ENCODE peak calls at places on chromosomes 13 and 19, in five cellular contexts. L is T-cell; K is AG09309; G is keratinocyte; E is stimulated activated CD8-positive, alpha-beta memory T cell treated with anti-CD3 and anti-CD28 coated beads, Interleukin-4, amount 100 ng/mL, for 1 hour. A is an unnamed sample.

GRCh38 chr19:39684283-39684682 is 20.0 kb upstream of the LGALS14 start:
- DNase-seq in G (no peak), K (no peak), E (no peak), L (no peak), A (no peak)

GRCh38 chr13:25136872-25137623 is 35.0 kb downstream of the AMER2 start:
- DNase-seq in G (no peak), E (no peak), L (no peak), K (no peak), A (no peak)

GRCh38 chr13:48542581-48543341 is 9.9 kb upstream of the RCBTB2 start:
- DNase-seq in G (no peak), K (no peak), L (no peak), E (no peak), A (no peak)

GRCh38 chr13:20473139-20473538 is 52.5 kb downstream of the CRYL1 start:
- DNase-seq in E (no peak), G (no peak), K (no peak), L (no peak), A (peak; percentile 25)

GRCh38 chr19:46015961-46016425 is 6.9 kb downstream of the PGLYRP1 start:
- DNase-seq in L (peak; percentile 27), G (no peak), K (no peak), E (no peak), A (no peak)

GRCh38 chr13:93304868-93305613 is 78.4 kb downstream of the GPC6 start:
- DNase-seq in L (no peak), E (no peak), K (no peak), G (no peak), A (no peak)

GRCh38 chr19:5397804-5398692 is 57.2 kb upstream of the ZNRF4 start:
- DNase-seq in G (no peak), K (no peak), L (no peak), E (no peak), A (no peak)

GRCh38 chr19:4444765-4445741 is 12.5 kb downstream of the UBXN6 start:
- DNase-seq in K (no peak), E (no peak), L (no peak), G (no peak), A (no peak)

GRCh38 chr13:35891973-35892441 is 239.2 kb downstream of the DCLK1 start:
- DNase-seq in L (no peak), K (no peak), E (no peak), G (peak; percentile 67), A (no peak)

GRCh38 chr19:37914908-37915307 is 7.9 kb downstream of the SIPA1L3 start:
- DNase-seq in E (no peak), L (no peak), K (no peak), G (no peak), A (no peak)

GRCh38 chr19:57642396-57643046 is 9.6 kb downstream of the ZNF211 start:
- DNase-seq in K (no peak), E (no peak), G (no peak), L (no peak), A (peak; percentile 11)

GRCh38 chr13:80448725-80449124 is 107.8 kb upstream of the SPRY2 start:
- DNase-seq in K (no peak), G (no peak), E (no peak), L (no peak), A (no peak)

GRCh38 chr13:99871249-99871898 is 100.2 kb downstream of the ZIC5 start:
- DNase-seq in K (no peak), G (no peak), E (no peak), L (no peak), A (no peak)

GRCh38 chr13:113973218-113974164 is at the start of gene C13orf46:
- DNase-seq in E (no peak), G (no peak), K (no peak), L (no peak), A (no peak)

GRCh38 chr13:36310417-36311108 is 12.9 kb upstream of the CCDC169 start:
- DNase-seq in K (no peak), G (no peak), L (no peak), E (no peak), A (no peak)

GRCh38 chr13:24626449-24626848 is 53.8 kb upstream of the ATP12A start:
- DNase-seq in G (no peak), E (no peak), L (peak; percentile 14), K (no peak), A (no peak)

GRCh38 chr13:45370922-45371406 is 30.0 kb upstream of the TPT1 start:
- DNase-seq in E (peak; percentile 19), L (peak; percentile 32), G (no peak), K (peak; percentile 42), A (no peak)

GRCh38 chr19:53809518-53810186 is 14.5 kb downstream of the NLRP12 start:
- DNase-seq in E (no peak), L (no peak), K (no peak), G (no peak), A (no peak)

GRCh38 chr13:103961784-103962183 is 895.6 kb upstream of the SLC10A2 start:
- DNase-seq in K (no peak), L (no peak), G (no peak), E (no peak), A (no peak)

GRCh38 chr19:4759388-4760284 is 31.9 kb upstream of the FEM1A start:
- DNase-seq in E (no peak), L (peak; percentile 36), G (no peak), K (peak; percentile 21), A (no peak)

GRCh38 chr13:77362166-77362565 is 35.3 kb upstream of the MYCBP2 start:
- DNase-seq in E (no peak), K (no peak), G (no peak), L (no peak), A (no peak)

GRCh38 chr19:17037184-17037583 is 10.6 kb upstream of the CPAMD8 start:
- DNase-seq in G (no peak), K (no peak), L (no peak), E (no peak), A (no peak)

GRCh38 chr19:28836366-28836765 is 376.6 kb downstream of the UQCRFS1 start:
- DNase-seq in K (no peak), L (no peak), E (no peak), G (no peak), A (no peak)

GRCh38 chr13:99086869-99087129 is 108.9 kb upstream of the DOCK9 start:
- DNase-seq in E (no peak), G (no peak), L (peak; percentile 31), K (no peak), A (no peak)

GRCh38 chr13:73268306-73268705 is 209.5 kb downstream of the KLF5 start:
- DNase-seq in G (peak; percentile 59), E (no peak), L (no peak), K (peak; percentile 31), A (no peak)

GRCh38 chr13:58313219-58313618 is 681.7 kb downstream of the PCDH17 start:
- DNase-seq in G (no peak), K (no peak), E (no peak), L (no peak), A (no peak)

GRCh38 chr13:51453959-51454703 is 1.3 kb upstream of the INTS6 start:
- DNase-seq in E (no peak), L (no peak), G (no peak), K (no peak), A (no peak)

GRCh38 chr13:93345061-93345460 is 118.5 kb downstream of the GPC6 start:
- DNase-seq in G (no peak), E (no peak), K (no peak), L (no peak), A (no peak)

GRCh38 chr19:5943623-5944022 is 29.6 kb downstream of the CAPS start:
- DNase-seq in K (no peak), G (no peak), E (no peak), L (no peak), A (no peak)

GRCh38 chr19:44602071-44602470 is 11.3 kb upstream of the IGSF23 start:
- DNase-seq in G (peak; percentile 41), K (no peak), L (no peak), E (no peak), A (no peak)

GRCh38 chr13:107730835-107731234 is 484.5 kb downstream of the LIG4 start:
- DNase-seq in G (no peak), L (no peak), K (peak; percentile 34), E (no peak), A (no peak)

GRCh38 chr19:44903602-44904425 is 1.8 kb upstream of the APOE start:
- DNase-seq in E (peak; percentile 46), K (no peak), L (peak; percentile 58), G (no peak), A (no peak)

GRCh38 chr19:4061683-4062575 is 4.8 kb downstream of the ZBTB7A start:
- DNase-seq in G (no peak), K (no peak), L (no peak), E (no peak), A (peak; percentile 91)

GRCh38 chr13:46386426-46386995 is 541 bp downstream of the RUBCNL start:
- DNase-seq in E (no peak), L (no peak), K (no peak), G (no peak), A (no peak)

GRCh38 chr13:71721117-71721516 is 145.9 kb downstream of the DACH1 start:
- DNase-seq in G (no peak), L (no peak), K (no peak), E (no peak), A (no peak)

GRCh38 chr19:21940684-21941083 is 70.1 kb downstream of the ZNF208 start:
- DNase-seq in L (no peak), E (no peak), K (no peak), G (no peak), A (no peak)

GRCh38 chr13:66424417-66424816 is 805.7 kb downstream of the PCDH9 start:
- DNase-seq in K (no peak), L (no peak), G (no peak), E (no peak), A (no peak)

GRCh38 chr13:75151081-75151643 is 330.8 kb downstream of the TBC1D4 start:
- DNase-seq in L (no peak), G (no peak), E (no peak), K (no peak), A (no peak)

GRCh38 chr13:50419896-50420295 is 404.7 kb downstream of the KCNRG start:
- DNase-seq in G (no peak), K (no peak), L (no peak), E (no peak), A (no peak)

A was measured in vagina.